ENCODE peak calls at places on chromosomes 1 and 21, in four cellular contexts. M is left ventricle myocardium inferior, Y is substantia nigra, G is DND-41. B is an unnamed sample.
A peak's percentile ranks its signal among the peaks of the same experiment; 100 is the strongest.

GRCh38 chr1:174982971-174983689 is 16.6 kb upstream of the CACYBP start:
- DNase-seq in M (no peak), G (peak; percentile 36), Y (no peak), B (no peak)

GRCh38 chr1:95229042-95229441 is 5.0 kb upstream of the RWDD3 start:
- DNase-seq in M (no peak), G (no peak), Y (no peak), B (no peak)

GRCh38 chr1:56644064-56644940 is 812 bp upstream of the PRKAA2 start:
- DNase-seq in G (no peak), Y (no peak), M (no peak), B (no peak)

GRCh38 chr1:115220340-115221030 is 117.6 kb downstream of the NGF start:
- DNase-seq in M (no peak), G (no peak), Y (no peak), B (no peak)

GRCh38 chr1:213984387-213985180 is 3.2 kb upstream of the PROX1 start:
- DNase-seq in Y (no peak), M (no peak), G (peak; percentile 44), B (no peak)

GRCh38 chr1:54928327-54928726 is 41.3 kb upstream of the DHCR24 start:
- DNase-seq in G (no peak), Y (no peak), M (no peak), B (no peak)

GRCh38 chr1:158819461-158820443 is 11.4 kb upstream of the MNDA start:
- DNase-seq in M (no peak), G (no peak), Y (no peak), B (no peak)

GRCh38 chr1:182962554-182963115 is 9.7 kb upstream of the SHCBP1L start:
- DNase-seq in M (peak; percentile 81), Y (peak; percentile 34), G (peak; percentile 24), B (peak; percentile 61)

GRCh38 chr1:28796321-28797213 is 15.4 kb upstream of the OPRD1 start:
- DNase-seq in G (no peak), Y (no peak), M (no peak), B (no peak)

GRCh38 chr1:181057079-181057478 is 23.3 kb downstream of the MR1 start:
- DNase-seq in G (no peak), M (no peak), Y (no peak), B (no peak)
- H3K27ac ChIP-seq in G (no peak overlapping the region), M (peak overlapping the region; percentile 31), Y (no peak overlapping the region), B (no peak overlapping the region)

GRCh38 chr1:160579216-160579701 is at the start of gene CD84:
- DNase-seq in M (no peak), Y (no peak), G (peak; percentile 36), B (no peak)
- H3K27ac ChIP-seq in M (peak within 1 kb of the TSS; percentile 13), Y (peak within 1 kb of the TSS; percentile 31), G (peak within 1 kb of the TSS; percentile 85), B (peak within 1 kb of the TSS; percentile 28)

DNA sequence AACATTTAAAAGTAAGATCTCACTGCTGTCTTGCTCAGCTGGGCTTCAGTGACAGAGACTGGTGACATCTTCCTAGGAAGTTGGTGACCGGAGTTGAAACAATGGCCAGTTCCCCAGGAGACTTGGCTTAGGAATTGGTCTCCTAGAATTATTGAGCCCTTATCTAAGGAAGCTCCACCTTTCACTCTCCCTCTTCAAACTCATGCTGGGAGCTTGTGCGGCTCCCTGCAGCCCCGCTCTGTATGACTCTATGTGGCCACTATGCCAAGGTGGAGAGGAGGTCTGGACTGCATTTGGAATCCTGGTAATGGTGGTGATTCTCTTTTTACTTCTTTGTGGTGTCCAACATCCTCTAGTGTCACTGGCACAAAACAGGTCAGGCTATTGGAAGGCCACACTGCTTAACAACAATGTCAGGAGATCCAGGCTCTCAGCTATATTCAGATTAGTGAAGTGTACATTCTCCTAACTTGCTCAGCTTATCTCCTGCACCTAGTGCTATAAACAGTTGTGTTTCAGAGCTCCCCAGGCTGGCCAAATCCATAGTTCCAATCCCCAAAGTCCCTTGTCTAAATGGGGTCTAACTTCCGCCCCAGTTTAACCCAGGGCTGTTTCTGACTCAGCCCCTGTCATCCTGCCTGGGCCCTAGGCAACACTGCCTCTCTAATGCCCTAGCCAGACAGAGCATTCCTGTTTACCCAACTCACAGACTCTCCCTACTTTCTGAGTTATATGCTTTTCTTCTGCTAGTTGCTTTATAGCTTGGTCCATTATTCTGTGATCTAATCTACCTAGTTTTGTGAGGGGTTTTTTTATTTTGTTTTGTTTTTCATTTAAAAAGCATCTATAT is 18.3 kb downstream of the ATP2B4 start:
- DNase-seq in Y (no peak), M (no peak), G (no peak), B (no peak)
- H3K27ac ChIP-seq in Y (no peak overlapping the region), M (peak overlapping the region; percentile 76), G (no peak overlapping the region), B (no peak overlapping the region)

GRCh38 chr1:77063118-77063517 is 156.1 kb downstream of the PIGK start:
- DNase-seq in G (no peak), Y (no peak), M (no peak), B (no peak)

GRCh38 chr1:77068013-77068412 is 151.2 kb downstream of the PIGK start:
- DNase-seq in Y (no peak), M (no peak), G (no peak), B (no peak)
- H3K27ac ChIP-seq in Y (no peak overlapping the region), M (no peak overlapping the region), G (no peak overlapping the region), B (no peak overlapping the region)

GRCh38 chr21:28104346-28104745 is 888.3 kb downstream of the LTN1 start:
- DNase-seq in M (no peak), G (no peak), Y (no peak), B (no peak)

GRCh38 chr21:28111151-28111619 is 881.5 kb downstream of the LTN1 start:
- DNase-seq in G (no peak), Y (no peak), M (peak; percentile 67), B (no peak)

GRCh38 chr21:28106370-28106890 is 886.2 kb downstream of the LTN1 start:
- DNase-seq in M (no peak), Y (no peak), G (no peak), B (no peak)

GRCh38 chr21:28113718-28114117 is 879.0 kb downstream of the LTN1 start:
- DNase-seq in M (no peak), G (no peak), Y (no peak), B (no peak)

GRCh38 chr21:28110074-28110473 is 882.6 kb downstream of the LTN1 start:
- DNase-seq in G (no peak), M (no peak), Y (no peak), B (no peak)
- H3K27ac ChIP-seq in G (no peak overlapping the region), M (peak overlapping the region; percentile 84), Y (no peak overlapping the region), B (no peak overlapping the region)

DNA sequence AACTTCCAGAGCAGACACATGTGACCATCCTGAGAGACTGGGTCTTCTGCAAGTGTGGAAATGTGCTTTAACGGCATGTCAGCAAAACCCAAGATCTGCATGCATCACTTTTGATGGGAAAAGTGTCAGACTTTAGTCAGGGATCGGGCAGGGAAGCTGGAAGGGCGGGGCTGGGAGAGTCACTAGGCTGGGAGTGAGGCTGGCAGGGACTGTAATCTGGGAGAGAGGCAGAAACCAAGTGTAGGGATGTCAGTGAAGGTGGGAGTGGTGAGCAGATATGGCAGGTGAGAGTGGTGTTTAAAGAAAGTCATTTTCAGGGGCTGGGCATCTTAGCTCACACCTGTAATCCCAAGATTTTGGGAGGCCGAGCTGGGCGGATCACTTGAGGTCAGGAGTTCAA is 11.3 kb downstream of the CDA start:
- DNase-seq in Y (no peak), M (no peak), G (no peak), B (no peak)
- H3K27ac ChIP-seq in Y (no peak overlapping the region), M (no peak overlapping the region), G (no peak overlapping the region), B (no peak overlapping the region)

GRCh38 chr1:10713614-10714013 is 82.8 kb downstream of the CASZ1 start:
- DNase-seq in M (no peak), G (no peak), Y (no peak), B (no peak)
- H3K27ac ChIP-seq in M (peak overlapping the region; percentile 75), G (no peak overlapping the region), Y (no peak overlapping the region), B (no peak overlapping the region)

GRCh38 chr1:230085178-230085515 is 18.1 kb downstream of the GALNT2 start:
- DNase-seq in G (no peak), Y (no peak), M (no peak), B (no peak)
- H3K27ac ChIP-seq in G (peak overlapping the region; percentile 96), Y (no peak overlapping the region), M (no peak overlapping the region), B (no peak overlapping the region)